ENCODE peak calls at places on chromosomes 11 and 22, in seven cellular contexts. One of them, this sample, is unnamed.

GRCh38 chr11:131488208-131488607 is 117.8 kb downstream of the NTM start:
- DNase-seq in mesendoderm: no peak
- DNase-seq in H7: no peak
- DNase-seq in upper lobe of left lung: no peak
- DNase-seq in endodermal cell: no peak
- DNase-seq in cardiac muscle cell: no peak
- DNase-seq in lung: no peak
- DNase-seq in this sample: no peak

GRCh38 chr22:44400763-44401060 is 88.0 kb upstream of the SHISAL1 start:
- DNase-seq in mesendoderm: no peak
- DNase-seq in endodermal cell: no peak
- DNase-seq in cardiac muscle cell: no peak
- DNase-seq in upper lobe of left lung: no peak
- DNase-seq in lung: no peak
- DNase-seq in H7: no peak
- DNase-seq in this sample: no peak

GRCh38 chr11:93957553-93957952 is 63.6 kb upstream of the HEPHL1 start:
- DNase-seq in H7: no peak
- DNase-seq in mesendoderm: no peak
- DNase-seq in endodermal cell: no peak
- DNase-seq in upper lobe of left lung: no peak
- DNase-seq in lung: no peak
- DNase-seq in cardiac muscle cell: no peak
- DNase-seq in this sample: no peak

GRCh38 chr11:721913-722811 is 16.1 kb downstream of the EPS8L2 start:
- DNase-seq in endodermal cell: no peak
- DNase-seq in lung: no peak
- DNase-seq in H7: peak; percentile 78
- DNase-seq in mesendoderm: no peak
- DNase-seq in cardiac muscle cell: no peak
- DNase-seq in upper lobe of left lung: peak; percentile 88
- DNase-seq in this sample: peak; percentile 75

GRCh38 chr11:94212898-94213297 is 84.3 kb downstream of the PANX1 start:
- DNase-seq in endodermal cell: no peak
- DNase-seq in mesendoderm: no peak
- DNase-seq in H7: no peak
- DNase-seq in cardiac muscle cell: no peak
- DNase-seq in lung: no peak
- DNase-seq in upper lobe of left lung: no peak
- DNase-seq in this sample: no peak

GRCh38 chr11:76808158-76808557 is 25.0 kb downstream of the TSKU start:
- DNase-seq in cardiac muscle cell: no peak
- DNase-seq in endodermal cell: peak; percentile 35
- DNase-seq in upper lobe of left lung: no peak
- DNase-seq in H7: no peak
- DNase-seq in lung: peak; percentile 20
- DNase-seq in mesendoderm: no peak
- DNase-seq in this sample: no peak

GRCh38 chr11:29627541-29627940 is 389.3 kb downstream of the KCNA4 start:
- DNase-seq in H7: no peak
- DNase-seq in lung: no peak
- DNase-seq in endodermal cell: no peak
- DNase-seq in cardiac muscle cell: no peak
- DNase-seq in mesendoderm: peak; percentile 19
- DNase-seq in upper lobe of left lung: no peak
- DNase-seq in this sample: no peak

GRCh38 chr11:29842061-29842460 is 174.8 kb downstream of the KCNA4 start:
- DNase-seq in mesendoderm: no peak
- DNase-seq in lung: no peak
- DNase-seq in endodermal cell: no peak
- DNase-seq in H7: no peak
- DNase-seq in upper lobe of left lung: no peak
- DNase-seq in cardiac muscle cell: no peak
- DNase-seq in this sample: no peak

GRCh38 chr11:69415411-69416122 is 65.9 kb upstream of the LINC01488 start:
- DNase-seq in lung: no peak
- DNase-seq in upper lobe of left lung: no peak
- DNase-seq in cardiac muscle cell: no peak
- DNase-seq in endodermal cell: no peak
- DNase-seq in mesendoderm: no peak
- DNase-seq in H7: no peak
- DNase-seq in this sample: no peak

GRCh38 chr22:40237241-40237640 is 59.5 kb downstream of the TNRC6B start:
- DNase-seq in H7: no peak
- DNase-seq in upper lobe of left lung: no peak
- DNase-seq in cardiac muscle cell: no peak
- DNase-seq in endodermal cell: no peak
- DNase-seq in lung: no peak
- DNase-seq in mesendoderm: no peak
- DNase-seq in this sample: peak; percentile 6

GRCh38 chr11:67523556-67524479 is 572 bp upstream of the CABP2 start:
- DNase-seq in endodermal cell: no peak
- DNase-seq in cardiac muscle cell: no peak
- DNase-seq in lung: no peak
- DNase-seq in mesendoderm: no peak
- DNase-seq in H7: peak; percentile 64
- DNase-seq in upper lobe of left lung: peak; percentile 69
- DNase-seq in this sample: no peak

GRCh38 chr11:77819921-77820564 is 479 bp downstream of the RSF1 start:
- DNase-seq in upper lobe of left lung: no peak
- DNase-seq in H7: peak; percentile 84
- DNase-seq in mesendoderm: peak; percentile 92
- DNase-seq in cardiac muscle cell: peak; percentile 80
- DNase-seq in lung: peak; percentile 44
- DNase-seq in endodermal cell: peak; percentile 92
- DNase-seq in this sample: peak; percentile 41

GRCh38 chr11:65861533-65862183 is 1.4 kb downstream of the MUS81 start:
- DNase-seq in cardiac muscle cell: no peak
- DNase-seq in H7: no peak
- DNase-seq in upper lobe of left lung: no peak
- DNase-seq in mesendoderm: no peak
- DNase-seq in endodermal cell: peak; percentile 42
- DNase-seq in lung: no peak
- DNase-seq in this sample: no peak

GRCh38 chr11:72589802-72590761 is 84.1 kb downstream of the PDE2A start:
- DNase-seq in upper lobe of left lung: peak; percentile 81
- DNase-seq in cardiac muscle cell: peak; percentile 77
- DNase-seq in endodermal cell: peak; percentile 93
- DNase-seq in H7: peak; percentile 93
- DNase-seq in mesendoderm: peak; percentile 88
- DNase-seq in lung: no peak
- DNase-seq in this sample: peak; percentile 37

GRCh38 chr11:6568191-6568918 is 35.1 kb downstream of the RRP8 start:
- DNase-seq in H7: peak; percentile 86
- DNase-seq in mesendoderm: peak; percentile 85
- DNase-seq in upper lobe of left lung: no peak
- DNase-seq in endodermal cell: peak; percentile 81
- DNase-seq in cardiac muscle cell: peak; percentile 70
- DNase-seq in lung: no peak
- DNase-seq in this sample: no peak

GRCh38 chr11:17979770-17980371 is 33.0 kb downstream of the SERGEF start:
- DNase-seq in cardiac muscle cell: peak; percentile 58
- DNase-seq in endodermal cell: peak; percentile 86
- DNase-seq in H7: peak; percentile 62
- DNase-seq in mesendoderm: peak; percentile 56
- DNase-seq in upper lobe of left lung: no peak
- DNase-seq in lung: no peak
- DNase-seq in this sample: peak; percentile 55

GRCh38 chr11:69483170-69483569 is 1.7 kb downstream of the LINC01488 start:
- DNase-seq in H7: no peak
- DNase-seq in cardiac muscle cell: no peak
- DNase-seq in endodermal cell: no peak
- DNase-seq in upper lobe of left lung: no peak
- DNase-seq in mesendoderm: no peak
- DNase-seq in lung: no peak
- DNase-seq in this sample: no peak

GRCh38 chr11:69655479-69656394 is 14.8 kb downstream of the CCND1 start:
- DNase-seq in upper lobe of left lung: peak; percentile 64
- DNase-seq in lung: no peak
- DNase-seq in cardiac muscle cell: no peak
- DNase-seq in endodermal cell: peak; percentile 68
- DNase-seq in H7: peak; percentile 59
- DNase-seq in mesendoderm: no peak
- DNase-seq in this sample: no peak

GRCh38 chr22:41847300-41847699 is 14.4 kb downstream of the SREBF2 start:
- DNase-seq in lung: no peak
- DNase-seq in upper lobe of left lung: no peak
- DNase-seq in endodermal cell: no peak
- DNase-seq in cardiac muscle cell: no peak
- DNase-seq in H7: no peak
- DNase-seq in mesendoderm: no peak
- DNase-seq in this sample: no peak

GRCh38 chr11:77101043-77101537 is 1.6 kb upstream of the OMP start:
- DNase-seq in cardiac muscle cell: peak; percentile 15
- DNase-seq in endodermal cell: peak; percentile 69
- DNase-seq in lung: no peak
- DNase-seq in mesendoderm: peak; percentile 58
- DNase-seq in upper lobe of left lung: no peak
- DNase-seq in H7: peak; percentile 91
- DNase-seq in this sample: peak; percentile 14

GRCh38 chr11:103773059-103773458 is 263.4 kb upstream of the DDI1 start:
- DNase-seq in upper lobe of left lung: no peak
- DNase-seq in lung: no peak
- DNase-seq in H7: no peak
- DNase-seq in endodermal cell: no peak
- DNase-seq in cardiac muscle cell: no peak
- DNase-seq in mesendoderm: no peak
- DNase-seq in this sample: no peak

GRCh38 chr11:128927683-128928336 is 14.9 kb downstream of the TP53AIP1 start:
- DNase-seq in cardiac muscle cell: no peak
- DNase-seq in lung: no peak
- DNase-seq in upper lobe of left lung: no peak
- DNase-seq in H7: peak; percentile 72
- DNase-seq in endodermal cell: no peak
- DNase-seq in mesendoderm: no peak
- DNase-seq in this sample: no peak

GRCh38 chr11:128837627-128838026 is 29.5 kb downstream of the KCNJ1 start:
- DNase-seq in endodermal cell: no peak
- DNase-seq in mesendoderm: no peak
- DNase-seq in H7: no peak
- DNase-seq in upper lobe of left lung: no peak
- DNase-seq in cardiac muscle cell: no peak
- DNase-seq in lung: no peak
- DNase-seq in this sample: peak; percentile 33

GRCh38 chr11:111512296-111513239 is at the start of gene BTG4:
- DNase-seq in mesendoderm: peak; percentile 67
- DNase-seq in lung: no peak
- DNase-seq in upper lobe of left lung: peak; percentile 81
- DNase-seq in H7: peak; percentile 75
- DNase-seq in cardiac muscle cell: peak; percentile 34
- DNase-seq in endodermal cell: peak; percentile 83
- DNase-seq in this sample: no peak

GRCh38 chr11:122671270-122671906 is 15.9 kb downstream of the UBASH3B start:
- DNase-seq in mesendoderm: no peak
- DNase-seq in cardiac muscle cell: no peak
- DNase-seq in upper lobe of left lung: no peak
- DNase-seq in endodermal cell: no peak
- DNase-seq in H7: no peak
- DNase-seq in lung: no peak
- DNase-seq in this sample: peak; percentile 50

GRCh38 chr11:117169726-117170125 is 8.8 kb upstream of the SIDT2 start:
- DNase-seq in H7: no peak
- DNase-seq in upper lobe of left lung: no peak
- DNase-seq in lung: no peak
- DNase-seq in cardiac muscle cell: no peak
- DNase-seq in endodermal cell: no peak
- DNase-seq in mesendoderm: no peak
- DNase-seq in this sample: no peak
- H3K36me3 ChIP-seq in H7: peaks cover 14% of the 10 kb centered on the region
- H3K36me3 ChIP-seq in upper lobe of left lung: peaks cover 6% of the 10 kb centered on the region
- H3K36me3 ChIP-seq in lung: peaks cover 22% of the 10 kb centered on the region
- H3K36me3 ChIP-seq in cardiac muscle cell: peaks cover 44% of the 10 kb centered on the region
- H3K36me3 ChIP-seq in endodermal cell: peaks cover 82% of the 10 kb centered on the region
- H3K36me3 ChIP-seq in mesendoderm: peaks cover 18% of the 10 kb centered on the region
- H3K36me3 ChIP-seq in this sample: peaks cover 78% of the 10 kb centered on the region

GRCh38 chr22:35043932-35044319 is 22.0 kb upstream of the ISX start:
- DNase-seq in upper lobe of left lung: no peak
- DNase-seq in mesendoderm: no peak
- DNase-seq in lung: no peak
- DNase-seq in H7: no peak
- DNase-seq in endodermal cell: no peak
- DNase-seq in cardiac muscle cell: no peak
- DNase-seq in this sample: no peak

GRCh38 chr22:35037089-35037488 is 28.9 kb upstream of the ISX start:
- DNase-seq in cardiac muscle cell: peak; percentile 27
- DNase-seq in upper lobe of left lung: no peak
- DNase-seq in H7: peak; percentile 65
- DNase-seq in endodermal cell: peak; percentile 83
- DNase-seq in lung: no peak
- DNase-seq in mesendoderm: peak; percentile 75
- DNase-seq in this sample: peak; percentile 7

GRCh38 chr22:35043251-35043931 is 22.6 kb upstream of the ISX start:
- DNase-seq in upper lobe of left lung: no peak
- DNase-seq in cardiac muscle cell: peak; percentile 23
- DNase-seq in endodermal cell: peak; percentile 67
- DNase-seq in mesendoderm: peak; percentile 77
- DNase-seq in lung: no peak
- DNase-seq in H7: peak; percentile 32
- DNase-seq in this sample: peak; percentile 20

GRCh38 chr22:35034963-35035362 is 31.0 kb upstream of the ISX start:
- DNase-seq in upper lobe of left lung: no peak
- DNase-seq in H7: no peak
- DNase-seq in mesendoderm: no peak
- DNase-seq in cardiac muscle cell: no peak
- DNase-seq in lung: no peak
- DNase-seq in endodermal cell: no peak
- DNase-seq in this sample: no peak

DNA sequence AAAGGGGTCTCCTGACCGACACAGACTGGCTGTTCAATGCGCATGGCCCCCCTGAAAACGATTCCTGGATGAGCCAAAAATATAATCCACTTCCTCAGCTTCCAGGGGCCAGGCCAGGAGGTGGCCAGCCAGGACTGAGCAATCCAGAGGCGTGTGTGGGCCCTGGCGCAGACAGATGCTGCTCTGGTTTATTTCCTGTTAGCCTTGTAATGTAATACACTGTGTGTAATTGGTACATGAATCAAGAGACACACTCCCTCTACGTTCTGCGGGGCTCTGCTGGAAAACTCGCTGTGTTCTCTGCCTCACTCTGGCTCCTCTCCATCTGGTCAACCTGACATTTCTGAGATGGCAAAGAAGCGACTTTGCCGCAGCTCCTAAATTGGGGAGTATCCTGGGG is 26.3 kb upstream of the ISX start:
- DNase-seq in H7: no peak
- DNase-seq in mesendoderm: no peak
- DNase-seq in lung: no peak
- DNase-seq in cardiac muscle cell: peak; percentile 7
- DNase-seq in endodermal cell: peak; percentile 24
- DNase-seq in upper lobe of left lung: no peak
- DNase-seq in this sample: no peak
- H3K36me3 ChIP-seq in H7: no peaks in the 10 kb centered on the region
- H3K36me3 ChIP-seq in mesendoderm: no peaks in the 10 kb centered on the region
- H3K36me3 ChIP-seq in lung: no peaks in the 10 kb centered on the region
- H3K36me3 ChIP-seq in cardiac muscle cell: no peaks in the 10 kb centered on the region
- H3K36me3 ChIP-seq in endodermal cell: no peaks in the 10 kb centered on the region
- H3K36me3 ChIP-seq in upper lobe of left lung: no peaks in the 10 kb centered on the region
- H3K36me3 ChIP-seq in this sample: no peaks in the 10 kb centered on the region

GRCh38 chr22:29288837-29289236 is 17.6 kb upstream of the GAS2L1 start:
- DNase-seq in upper lobe of left lung: no peak
- DNase-seq in cardiac muscle cell: no peak
- DNase-seq in mesendoderm: no peak
- DNase-seq in H7: no peak
- DNase-seq in endodermal cell: no peak
- DNase-seq in lung: no peak
- DNase-seq in this sample: no peak
- H3K36me3 ChIP-seq in upper lobe of left lung: peaks cover 51% of the 10 kb centered on the region
- H3K36me3 ChIP-seq in cardiac muscle cell: peaks cover 87% of the 10 kb centered on the region
- H3K36me3 ChIP-seq in mesendoderm: peaks cover 24% of the 10 kb centered on the region
- H3K36me3 ChIP-seq in H7: peaks cover 54% of the 10 kb centered on the region
- H3K36me3 ChIP-seq in endodermal cell: peaks cover 100% of the 10 kb centered on the region
- H3K36me3 ChIP-seq in lung: peaks cover 46% of the 10 kb centered on the region
- H3K36me3 ChIP-seq in this sample: peaks cover 100% of the 10 kb centered on the region

GRCh38 chr22:35609761-35610160 is 7.4 kb downstream of the MB start:
- DNase-seq in lung: no peak
- DNase-seq in H7: no peak
- DNase-seq in mesendoderm: no peak
- DNase-seq in cardiac muscle cell: no peak
- DNase-seq in endodermal cell: no peak
- DNase-seq in upper lobe of left lung: no peak
- DNase-seq in this sample: no peak
- H3K36me3 ChIP-seq in lung: no peaks in the 10 kb centered on the region
- H3K36me3 ChIP-seq in H7: no peaks in the 10 kb centered on the region
- H3K36me3 ChIP-seq in mesendoderm: no peaks in the 10 kb centered on the region
- H3K36me3 ChIP-seq in cardiac muscle cell: peaks cover 13% of the 10 kb centered on the region
- H3K36me3 ChIP-seq in endodermal cell: no peaks in the 10 kb centered on the region
- H3K36me3 ChIP-seq in upper lobe of left lung: no peaks in the 10 kb centered on the region
- H3K36me3 ChIP-seq in this sample: no peaks in the 10 kb centered on the region